ENCODE peak calls at places on chromosomes 13 and 19, in seven cellular contexts. One of them, this sample, is unnamed.
A peak's percentile ranks its signal among the peaks of the same experiment; 100 is the strongest.

GRCh38 chr13:23621316-23621645 is 51.1 kb downstream of the TNFRSF19 start:
- DNase-seq in colonic mucosa: no peak
- DNase-seq in prostate gland: no peak
- DNase-seq in neuronal stem cell: no peak
- DNase-seq in thoracic aorta: no peak
- DNase-seq in CD8-positive, alpha-beta memory T cell: no peak
- DNase-seq in aorta: no peak
- DNase-seq in this sample: peak; percentile 80

GRCh38 chr19:38152461-38153379 is 71.3 kb downstream of the DPF1 start:
- DNase-seq in colonic mucosa: no peak
- DNase-seq in prostate gland: no peak
- DNase-seq in neuronal stem cell: no peak
- DNase-seq in thoracic aorta: no peak
- DNase-seq in CD8-positive, alpha-beta memory T cell: no peak
- DNase-seq in aorta: no peak
- DNase-seq in this sample: no peak

GRCh38 chr19:9850235-9850959 is 15.3 kb downstream of the PIN1 start:
- DNase-seq in colonic mucosa: no peak
- DNase-seq in prostate gland: no peak
- DNase-seq in neuronal stem cell: no peak
- DNase-seq in thoracic aorta: no peak
- DNase-seq in CD8-positive, alpha-beta memory T cell: no peak
- DNase-seq in aorta: no peak
- DNase-seq in this sample: no peak

GRCh38 chr19:41997121-41997850 is 3.3 kb upstream of the ATP1A3 start:
- DNase-seq in colonic mucosa: peak; percentile 28
- DNase-seq in prostate gland: peak; percentile 24
- DNase-seq in neuronal stem cell: peak; percentile 69
- DNase-seq in thoracic aorta: no peak
- DNase-seq in CD8-positive, alpha-beta memory T cell: peak; percentile 17
- DNase-seq in aorta: no peak
- DNase-seq in this sample: peak; percentile 82

GRCh38 chr19:5558101-5558621 is 9.6 kb downstream of the TINCR start:
- DNase-seq in colonic mucosa: no peak
- DNase-seq in prostate gland: no peak
- DNase-seq in neuronal stem cell: no peak
- DNase-seq in thoracic aorta: no peak
- DNase-seq in CD8-positive, alpha-beta memory T cell: no peak
- DNase-seq in aorta: no peak
- DNase-seq in this sample: no peak

GRCh38 chr13:40306817-40307216 is 359.6 kb downstream of the FOXO1 start:
- DNase-seq in colonic mucosa: no peak
- DNase-seq in prostate gland: no peak
- DNase-seq in neuronal stem cell: no peak
- DNase-seq in thoracic aorta: no peak
- DNase-seq in CD8-positive, alpha-beta memory T cell: no peak
- DNase-seq in aorta: no peak
- DNase-seq in this sample: no peak

GRCh38 chr19:32219392-32219791 is 126.0 kb upstream of the ZNF507 start:
- DNase-seq in colonic mucosa: no peak
- DNase-seq in prostate gland: no peak
- DNase-seq in neuronal stem cell: no peak
- DNase-seq in thoracic aorta: no peak
- DNase-seq in CD8-positive, alpha-beta memory T cell: no peak
- DNase-seq in aorta: no peak
- DNase-seq in this sample: no peak

GRCh38 chr13:97254809-97255208 is 32.7 kb downstream of the MBNL2 start:
- DNase-seq in colonic mucosa: no peak
- DNase-seq in prostate gland: no peak
- DNase-seq in neuronal stem cell: no peak
- DNase-seq in thoracic aorta: no peak
- DNase-seq in CD8-positive, alpha-beta memory T cell: no peak
- DNase-seq in aorta: no peak
- DNase-seq in this sample: no peak

GRCh38 chr19:58351996-58352755 is 1.1 kb downstream of the A1BG start:
- DNase-seq in colonic mucosa: no peak
- DNase-seq in prostate gland: no peak
- DNase-seq in neuronal stem cell: no peak
- DNase-seq in thoracic aorta: no peak
- DNase-seq in CD8-positive, alpha-beta memory T cell: no peak
- DNase-seq in aorta: peak; percentile 35
- DNase-seq in this sample: no peak

GRCh38 chr13:53017433-53017970 is 11.1 kb upstream of the OLFM4 start:
- DNase-seq in colonic mucosa: no peak
- DNase-seq in prostate gland: no peak
- DNase-seq in neuronal stem cell: no peak
- DNase-seq in thoracic aorta: no peak
- DNase-seq in CD8-positive, alpha-beta memory T cell: no peak
- DNase-seq in aorta: no peak
- DNase-seq in this sample: no peak

GRCh38 chr13:32309812-32310706 is 5.1 kb downstream of the ZAR1L start:
- DNase-seq in colonic mucosa: peak; percentile 30
- DNase-seq in prostate gland: no peak
- DNase-seq in neuronal stem cell: peak; percentile 41
- DNase-seq in thoracic aorta: no peak
- DNase-seq in CD8-positive, alpha-beta memory T cell: no peak
- DNase-seq in aorta: no peak
- DNase-seq in this sample: peak; percentile 74

GRCh38 chr19:10000171-10000826 is 10.0 kb downstream of the COL5A3 start:
- DNase-seq in colonic mucosa: peak; percentile 72
- DNase-seq in prostate gland: peak; percentile 54
- DNase-seq in neuronal stem cell: peak; percentile 74
- DNase-seq in thoracic aorta: peak; percentile 40
- DNase-seq in CD8-positive, alpha-beta memory T cell: peak; percentile 56
- DNase-seq in aorta: peak; percentile 78
- DNase-seq in this sample: peak; percentile 84

GRCh38 chr19:50926144-50926543 is 14.9 kb upstream of the KLK4 start:
- DNase-seq in colonic mucosa: no peak
- DNase-seq in prostate gland: no peak
- DNase-seq in neuronal stem cell: no peak
- DNase-seq in thoracic aorta: no peak
- DNase-seq in CD8-positive, alpha-beta memory T cell: no peak
- DNase-seq in aorta: no peak
- DNase-seq in this sample: no peak

GRCh38 chr19:33063356-33064116 is 1.2 kb downstream of the RHPN2 start:
- DNase-seq in colonic mucosa: peak; percentile 86
- DNase-seq in prostate gland: peak; percentile 48
- DNase-seq in neuronal stem cell: peak; percentile 12
- DNase-seq in thoracic aorta: no peak
- DNase-seq in CD8-positive, alpha-beta memory T cell: no peak
- DNase-seq in aorta: no peak
- DNase-seq in this sample: peak; percentile 60

DNA sequence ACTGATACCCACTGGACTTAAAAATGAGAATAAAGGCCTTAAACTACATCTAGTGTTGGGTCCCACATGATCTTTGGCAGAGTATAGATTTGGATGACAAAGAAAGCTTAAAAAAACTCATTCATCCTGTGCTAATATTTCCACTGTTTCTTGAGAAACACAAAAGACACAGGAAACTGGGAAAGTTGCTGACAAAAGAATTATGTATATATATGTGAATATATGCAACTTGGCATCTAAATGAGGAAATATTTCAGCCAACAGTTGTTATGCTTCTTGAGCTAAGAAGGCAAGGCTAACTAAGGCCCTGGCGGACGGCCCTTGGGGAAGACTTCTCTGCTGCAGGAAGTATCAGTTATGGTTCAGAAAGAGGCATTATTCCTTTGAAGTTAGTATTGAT is 491.9 kb downstream of the DIAPH3 start:
- DNase-seq in colonic mucosa: no peak
- DNase-seq in prostate gland: no peak
- DNase-seq in neuronal stem cell: no peak
- DNase-seq in thoracic aorta: no peak
- DNase-seq in CD8-positive, alpha-beta memory T cell: no peak
- DNase-seq in aorta: no peak
- DNase-seq in this sample: no peak
- H3K27ac ChIP-seq in colonic mucosa: no peak overlapping the region
- H3K27ac ChIP-seq in prostate gland: no peak overlapping the region
- H3K27ac ChIP-seq in neuronal stem cell: no peak overlapping the region
- H3K27ac ChIP-seq in thoracic aorta: no peak overlapping the region
- H3K27ac ChIP-seq in CD8-positive, alpha-beta memory T cell: no peak overlapping the region
- H3K27ac ChIP-seq in aorta: no peak overlapping the region
- H3K27ac ChIP-seq in this sample: no peak overlapping the region

GRCh38 chr19:30362156-30362754 is 9.9 kb upstream of the ZNF536 start:
- DNase-seq in colonic mucosa: no peak
- DNase-seq in prostate gland: no peak
- DNase-seq in neuronal stem cell: no peak
- DNase-seq in thoracic aorta: no peak
- DNase-seq in CD8-positive, alpha-beta memory T cell: no peak
- DNase-seq in aorta: no peak
- DNase-seq in this sample: no peak
- H3K27ac ChIP-seq in colonic mucosa: no peak overlapping the region
- H3K27ac ChIP-seq in prostate gland: no peak overlapping the region
- H3K27ac ChIP-seq in neuronal stem cell: no peak overlapping the region
- H3K27ac ChIP-seq in thoracic aorta: no peak overlapping the region
- H3K27ac ChIP-seq in CD8-positive, alpha-beta memory T cell: no peak overlapping the region
- H3K27ac ChIP-seq in aorta: no peak overlapping the region
- H3K27ac ChIP-seq in this sample: no peak overlapping the region

GRCh38 chr13:108917581-108917980 is 288.2 kb downstream of the MYO16 start:
- DNase-seq in colonic mucosa: no peak
- DNase-seq in prostate gland: no peak
- DNase-seq in neuronal stem cell: no peak
- DNase-seq in thoracic aorta: no peak
- DNase-seq in CD8-positive, alpha-beta memory T cell: no peak
- DNase-seq in aorta: no peak
- DNase-seq in this sample: no peak

GRCh38 chr13:108911807-108912206 is 282.4 kb downstream of the MYO16 start:
- DNase-seq in colonic mucosa: no peak
- DNase-seq in prostate gland: no peak
- DNase-seq in neuronal stem cell: no peak
- DNase-seq in thoracic aorta: no peak
- DNase-seq in CD8-positive, alpha-beta memory T cell: no peak
- DNase-seq in aorta: no peak
- DNase-seq in this sample: no peak

GRCh38 chr13:108915095-108915633 is 285.8 kb downstream of the MYO16 start:
- DNase-seq in colonic mucosa: no peak
- DNase-seq in prostate gland: no peak
- DNase-seq in neuronal stem cell: no peak
- DNase-seq in thoracic aorta: no peak
- DNase-seq in CD8-positive, alpha-beta memory T cell: no peak
- DNase-seq in aorta: no peak
- DNase-seq in this sample: peak; percentile 59

GRCh38 chr13:108919036-108919907 is 289.9 kb downstream of the MYO16 start:
- DNase-seq in colonic mucosa: peak; percentile 29
- DNase-seq in prostate gland: no peak
- DNase-seq in neuronal stem cell: no peak
- DNase-seq in thoracic aorta: no peak
- DNase-seq in CD8-positive, alpha-beta memory T cell: no peak
- DNase-seq in aorta: no peak
- DNase-seq in this sample: no peak

DNA sequence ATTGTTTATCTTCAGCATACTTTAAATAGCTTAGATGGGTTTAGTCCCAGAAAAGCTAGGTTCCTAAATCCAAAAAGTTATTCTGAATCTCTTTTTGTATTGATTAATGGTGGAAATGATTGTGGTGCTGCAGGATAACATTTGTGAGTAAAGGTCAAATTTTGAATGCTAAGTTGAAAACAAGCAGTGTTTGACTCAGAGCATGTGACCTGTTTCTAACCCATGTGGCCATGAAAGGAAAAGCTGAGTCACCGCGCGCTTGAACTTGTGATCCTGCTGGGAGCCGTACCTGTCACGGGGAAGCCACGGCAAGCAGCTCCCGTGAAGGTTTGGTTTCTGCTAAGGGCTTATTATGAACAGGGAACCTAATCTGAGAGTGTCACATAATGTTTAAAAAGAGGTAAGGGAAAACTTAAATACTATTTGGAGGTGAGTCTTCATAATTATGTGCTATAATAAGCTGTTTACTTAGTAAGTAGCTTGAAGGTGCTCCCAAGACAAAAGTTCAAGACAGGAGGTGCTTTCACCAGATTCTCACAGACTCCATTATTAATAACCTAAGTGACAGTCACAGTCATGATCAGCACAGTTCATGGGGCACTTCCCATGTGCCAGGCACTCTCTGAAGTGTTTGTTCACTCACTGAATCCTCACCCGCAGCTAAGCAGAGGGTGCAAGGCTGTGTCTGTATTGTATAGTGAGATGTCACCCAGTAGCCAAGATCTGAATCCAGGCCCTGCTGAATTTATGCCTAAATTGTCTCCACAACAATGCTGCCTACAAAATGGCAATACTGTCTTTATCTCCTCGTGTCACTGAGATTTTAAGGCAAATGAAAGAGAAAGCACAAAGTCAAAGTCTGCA is 286.5 kb downstream of the MYO16 start:
- DNase-seq in colonic mucosa: peak; percentile 91
- DNase-seq in prostate gland: peak; percentile 49
- DNase-seq in neuronal stem cell: no peak
- DNase-seq in thoracic aorta: peak; percentile 77
- DNase-seq in CD8-positive, alpha-beta memory T cell: no peak
- DNase-seq in aorta: peak; percentile 95
- DNase-seq in this sample: peak; percentile 94
- H3K27ac ChIP-seq in colonic mucosa: no peak overlapping the region
- H3K27ac ChIP-seq in prostate gland: peak overlapping the region; percentile 21
- H3K27ac ChIP-seq in neuronal stem cell: no peak overlapping the region
- H3K27ac ChIP-seq in thoracic aorta: peak overlapping the region; percentile 75
- H3K27ac ChIP-seq in CD8-positive, alpha-beta memory T cell: peak overlapping the region; percentile 5
- H3K27ac ChIP-seq in aorta: peak overlapping the region; percentile 94
- H3K27ac ChIP-seq in this sample: peak overlapping the region; percentile 91

GRCh38 chr19:6890938-6891337 is 3.6 kb downstream of the ADGRE1 start:
- DNase-seq in colonic mucosa: no peak
- DNase-seq in prostate gland: no peak
- DNase-seq in neuronal stem cell: no peak
- DNase-seq in thoracic aorta: no peak
- DNase-seq in CD8-positive, alpha-beta memory T cell: no peak
- DNase-seq in aorta: no peak
- DNase-seq in this sample: no peak

GRCh38 chr19:6886272-6886671 is 1.1 kb upstream of the ADGRE1 start:
- DNase-seq in colonic mucosa: no peak
- DNase-seq in prostate gland: no peak
- DNase-seq in neuronal stem cell: no peak
- DNase-seq in thoracic aorta: no peak
- DNase-seq in CD8-positive, alpha-beta memory T cell: no peak
- DNase-seq in aorta: no peak
- DNase-seq in this sample: no peak

GRCh38 chr19:6890421-6890913 is 3.1 kb downstream of the ADGRE1 start:
- DNase-seq in colonic mucosa: no peak
- DNase-seq in prostate gland: no peak
- DNase-seq in neuronal stem cell: no peak
- DNase-seq in thoracic aorta: no peak
- DNase-seq in CD8-positive, alpha-beta memory T cell: no peak
- DNase-seq in aorta: no peak
- DNase-seq in this sample: no peak

GRCh38 chr19:6888967-6889366 is 1.6 kb downstream of the ADGRE1 start:
- DNase-seq in colonic mucosa: no peak
- DNase-seq in prostate gland: no peak
- DNase-seq in neuronal stem cell: no peak
- DNase-seq in thoracic aorta: no peak
- DNase-seq in CD8-positive, alpha-beta memory T cell: no peak
- DNase-seq in aorta: no peak
- DNase-seq in this sample: no peak

GRCh38 chr19:6887326-6887725 is at the start of gene ADGRE1:
- DNase-seq in colonic mucosa: no peak
- DNase-seq in prostate gland: no peak
- DNase-seq in neuronal stem cell: no peak
- DNase-seq in thoracic aorta: no peak
- DNase-seq in CD8-positive, alpha-beta memory T cell: no peak
- DNase-seq in aorta: peak; percentile 63
- DNase-seq in this sample: no peak
- H3K27ac ChIP-seq in colonic mucosa: no peak within 1 kb of the TSS
- H3K27ac ChIP-seq in prostate gland: no peak within 1 kb of the TSS
- H3K27ac ChIP-seq in neuronal stem cell: no peak within 1 kb of the TSS
- H3K27ac ChIP-seq in thoracic aorta: no peak within 1 kb of the TSS
- H3K27ac ChIP-seq in CD8-positive, alpha-beta memory T cell: no peak within 1 kb of the TSS
- H3K27ac ChIP-seq in aorta: no peak within 1 kb of the TSS
- H3K27ac ChIP-seq in this sample: no peak within 1 kb of the TSS